ENCODE peak calls at places on chromosome 17, in four cellular contexts. F is iPS DF 19.7; E is activated naive CD8-positive, alpha-beta T cell treated with anti-CD3 and anti-CD28 coated beads, Interleukin-2, amount 50 U/mL, for 24 hours; U is smooth muscle cell of the brain vasculature. P is an unnamed sample.

GRCh38 chr17:10807704-10808128 is 3.8 kb upstream of the TMEM238L start:
- DNase-seq in E (no peak), U (no peak), F (no peak), P (no peak)

GRCh38 chr17:77088455-77089117 is 52.2 kb upstream of the SEC14L1 start:
- DNase-seq in U (peak), F (peak), E (peak), P (peak)

GRCh38 chr17:55413825-55414489 is 7.7 kb downstream of the MMD start:
- DNase-seq in U (no peak), E (no peak), F (no peak), P (no peak)

GRCh38 chr17:43216369-43216761 is 4.7 kb downstream of the TMEM106A start:
- DNase-seq in E (no peak), F (no peak), U (no peak), P (no peak)

GRCh38 chr17:29717817-29718216 is 95.1 kb upstream of the CORO6 start:
- DNase-seq in E (no peak), U (no peak), F (no peak), P (no peak)

GRCh38 chr17:2929881-2930533 is 133.4 kb downstream of the OR1D5 start:
- DNase-seq in U (no peak), E (peak), F (no peak), P (no peak)

GRCh38 chr17:15169676-15170075 is 95.5 kb downstream of the PMP22 start:
- DNase-seq in U (no peak), E (no peak), F (no peak), P (no peak)

GRCh38 chr17:80512233-80512632 is 32.4 kb upstream of the RPTOR start:
- DNase-seq in E (no peak), U (no peak), F (no peak), P (no peak)

GRCh38 chr17:80594666-80595269 is 50.1 kb downstream of the RPTOR start:
- DNase-seq in F (no peak), E (no peak), U (no peak), P (no peak)